ENCODE peak calls at places on chromosomes 12 and 14, in four cellular contexts. One of them, this sample, is unnamed.

GRCh38 chr14:103522028-103522581 is 525 bp downstream of the CKB start:
- DNase-seq in breast epithelium: no peak
- DNase-seq in sigmoid colon: peak
- DNase-seq in H1: no peak
- DNase-seq in this sample: peak

GRCh38 chr14:37720131-37720530 is 124.7 kb downstream of the TTC6 start:
- DNase-seq in sigmoid colon: no peak
- DNase-seq in H1: no peak
- DNase-seq in breast epithelium: no peak
- DNase-seq in this sample: no peak

GRCh38 chr12:42641231-42641630 is 51.7 kb upstream of the PRICKLE1 start:
- DNase-seq in breast epithelium: no peak
- DNase-seq in sigmoid colon: no peak
- DNase-seq in H1: no peak
- DNase-seq in this sample: no peak

GRCh38 chr14:69107407-69108003 is 45.4 kb downstream of the DCAF5 start:
- DNase-seq in H1: no peak
- DNase-seq in sigmoid colon: no peak
- DNase-seq in breast epithelium: peak
- DNase-seq in this sample: no peak

GRCh38 chr14:53668861-53669260 is 287.8 kb downstream of the BMP4 start:
- DNase-seq in H1: no peak
- DNase-seq in sigmoid colon: no peak
- DNase-seq in breast epithelium: no peak
- DNase-seq in this sample: no peak

GRCh38 chr14:50452285-50452684 is 55.6 kb upstream of the CDKL1 start:
- DNase-seq in sigmoid colon: no peak
- DNase-seq in H1: no peak
- DNase-seq in breast epithelium: no peak
- DNase-seq in this sample: no peak

GRCh38 chr12:96520767-96521166 is 31.4 kb downstream of the CFAP54 start:
- DNase-seq in sigmoid colon: no peak
- DNase-seq in H1: no peak
- DNase-seq in breast epithelium: no peak
- DNase-seq in this sample: no peak

GRCh38 chr12:54579696-54580333 is 8.6 kb downstream of the PPP1R1A start:
- DNase-seq in H1: peak
- DNase-seq in breast epithelium: peak
- DNase-seq in sigmoid colon: peak
- DNase-seq in this sample: peak

GRCh38 chr12:46152456-46152855 is 116.4 kb downstream of the SLC38A1 start:
- DNase-seq in breast epithelium: no peak
- DNase-seq in sigmoid colon: no peak
- DNase-seq in H1: no peak
- DNase-seq in this sample: no peak

GRCh38 chr12:50221228-50222008 is 54.2 kb upstream of the CERS5 start:
- DNase-seq in sigmoid colon: no peak
- DNase-seq in H1: no peak
- DNase-seq in breast epithelium: no peak
- DNase-seq in this sample: no peak

GRCh38 chr12:93714382-93714781 is 37.2 kb downstream of the CRADD start:
- DNase-seq in sigmoid colon: no peak
- DNase-seq in breast epithelium: no peak
- DNase-seq in H1: no peak
- DNase-seq in this sample: no peak

GRCh38 chr12:67415473-67415872 is 146.3 kb downstream of the CAND1 start:
- DNase-seq in H1: no peak
- DNase-seq in breast epithelium: no peak
- DNase-seq in sigmoid colon: no peak
- DNase-seq in this sample: no peak

GRCh38 chr12:19482036-19482435 is 42.7 kb downstream of the AEBP2 start:
- DNase-seq in breast epithelium: no peak
- DNase-seq in sigmoid colon: no peak
- DNase-seq in H1: no peak
- DNase-seq in this sample: no peak

GRCh38 chr12:3671330-3672112 is 81.4 kb downstream of the CRACR2A start:
- DNase-seq in H1: no peak
- DNase-seq in breast epithelium: no peak
- DNase-seq in sigmoid colon: no peak
- DNase-seq in this sample: no peak

GRCh38 chr12:124456652-124457152 is 110.7 kb downstream of the NCOR2 start:
- DNase-seq in sigmoid colon: peak
- DNase-seq in H1: no peak
- DNase-seq in breast epithelium: no peak
- DNase-seq in this sample: no peak

GRCh38 chr14:51490205-51490604 is 161.5 kb upstream of the FRMD6 start:
- DNase-seq in H1: no peak
- DNase-seq in sigmoid colon: no peak
- DNase-seq in breast epithelium: no peak
- DNase-seq in this sample: no peak

GRCh38 chr12:132439333-132439904 is 50.5 kb upstream of the FBRSL1 start:
- DNase-seq in H1: no peak
- DNase-seq in breast epithelium: no peak
- DNase-seq in sigmoid colon: no peak
- DNase-seq in this sample: no peak

GRCh38 chr12:57093412-57094193 is 4.7 kb downstream of the NAB2 start:
- DNase-seq in H1: no peak
- DNase-seq in breast epithelium: peak
- DNase-seq in sigmoid colon: peak
- DNase-seq in this sample: peak

GRCh38 chr12:116319851-116320621 is 42.5 kb upstream of the MED13L start:
- DNase-seq in sigmoid colon: peak
- DNase-seq in breast epithelium: peak
- DNase-seq in H1: no peak
- DNase-seq in this sample: no peak

GRCh38 chr14:35122696-35123387 is 490 bp downstream of the PRORP start:
- DNase-seq in sigmoid colon: no peak
- DNase-seq in breast epithelium: no peak
- DNase-seq in H1: no peak
- DNase-seq in this sample: no peak

GRCh38 chr12:26239508-26240328 is 44.3 kb downstream of the SSPN start:
- DNase-seq in H1: no peak
- DNase-seq in breast epithelium: peak
- DNase-seq in sigmoid colon: peak
- DNase-seq in this sample: peak

GRCh38 chr14:84453541-84453940 is 1076.4 kb upstream of the FLRT2 start:
- DNase-seq in breast epithelium: no peak
- DNase-seq in sigmoid colon: no peak
- DNase-seq in H1: no peak
- DNase-seq in this sample: no peak

GRCh38 chr14:64114166-64114565 is 180.0 kb downstream of the ESR2 start:
- DNase-seq in H1: no peak
- DNase-seq in sigmoid colon: no peak
- DNase-seq in breast epithelium: no peak
- DNase-seq in this sample: no peak

GRCh38 chr12:70823182-70823976 is 97.2 kb downstream of the PTPRR start:
- DNase-seq in sigmoid colon: no peak
- DNase-seq in breast epithelium: no peak
- DNase-seq in H1: no peak
- DNase-seq in this sample: no peak

GRCh38 chr14:66009104-66009503 is 477.1 kb upstream of the CCDC196 start:
- DNase-seq in sigmoid colon: no peak
- DNase-seq in H1: no peak
- DNase-seq in breast epithelium: no peak
- DNase-seq in this sample: no peak

GRCh38 chr12:67592228-67593011 is 56.1 kb upstream of the DYRK2 start:
- DNase-seq in sigmoid colon: no peak
- DNase-seq in H1: no peak
- DNase-seq in breast epithelium: no peak
- DNase-seq in this sample: no peak

GRCh38 chr12:110741795-110742717 is 635 bp downstream of the PPP1CC start:
- DNase-seq in sigmoid colon: peak
- DNase-seq in H1: no peak
- DNase-seq in breast epithelium: no peak
- DNase-seq in this sample: peak

GRCh38 chr12:132471011-132471857 is 18.7 kb upstream of the FBRSL1 start:
- DNase-seq in breast epithelium: no peak
- DNase-seq in sigmoid colon: no peak
- DNase-seq in H1: no peak
- DNase-seq in this sample: no peak

GRCh38 chr14:104895786-104896642 is 28.7 kb upstream of the PLD4 start:
- DNase-seq in breast epithelium: no peak
- DNase-seq in sigmoid colon: peak
- DNase-seq in H1: no peak
- DNase-seq in this sample: peak

GRCh38 chr14:101135796-101136742 is 232.5 kb upstream of the RTL1 start:
- DNase-seq in breast epithelium: no peak
- DNase-seq in sigmoid colon: no peak
- DNase-seq in H1: no peak
- DNase-seq in this sample: no peak

GRCh38 chr12:132151145-132151765 is 7.0 kb downstream of the NOC4L start:
- DNase-seq in sigmoid colon: no peak
- DNase-seq in breast epithelium: no peak
- DNase-seq in H1: no peak
- DNase-seq in this sample: peak

GRCh38 chr12:22541496-22541895 is 2.8 kb downstream of the C2CD5 start:
- DNase-seq in sigmoid colon: no peak
- DNase-seq in breast epithelium: no peak
- DNase-seq in H1: no peak
- DNase-seq in this sample: no peak

GRCh38 chr12:26789731-26790644 is 43.0 kb downstream of the ITPR2 start:
- DNase-seq in breast epithelium: no peak
- DNase-seq in H1: no peak
- DNase-seq in sigmoid colon: no peak
- DNase-seq in this sample: no peak

GRCh38 chr14:83006071-83006670 is 1472.5 kb upstream of the SEL1L start:
- DNase-seq in sigmoid colon: no peak
- DNase-seq in H1: no peak
- DNase-seq in breast epithelium: no peak
- DNase-seq in this sample: no peak

GRCh38 chr12:102234599-102234998 is 37.0 kb upstream of the PMCH start:
- DNase-seq in sigmoid colon: no peak
- DNase-seq in breast epithelium: no peak
- DNase-seq in H1: no peak
- DNase-seq in this sample: no peak
- TF ChIP-seq CTCF in sigmoid colon: no peak
- TF ChIP-seq CTCF in breast epithelium: no peak
- TF ChIP-seq CTCF in H1: no peak
- TF ChIP-seq CTCF in this sample: peak

DNA sequence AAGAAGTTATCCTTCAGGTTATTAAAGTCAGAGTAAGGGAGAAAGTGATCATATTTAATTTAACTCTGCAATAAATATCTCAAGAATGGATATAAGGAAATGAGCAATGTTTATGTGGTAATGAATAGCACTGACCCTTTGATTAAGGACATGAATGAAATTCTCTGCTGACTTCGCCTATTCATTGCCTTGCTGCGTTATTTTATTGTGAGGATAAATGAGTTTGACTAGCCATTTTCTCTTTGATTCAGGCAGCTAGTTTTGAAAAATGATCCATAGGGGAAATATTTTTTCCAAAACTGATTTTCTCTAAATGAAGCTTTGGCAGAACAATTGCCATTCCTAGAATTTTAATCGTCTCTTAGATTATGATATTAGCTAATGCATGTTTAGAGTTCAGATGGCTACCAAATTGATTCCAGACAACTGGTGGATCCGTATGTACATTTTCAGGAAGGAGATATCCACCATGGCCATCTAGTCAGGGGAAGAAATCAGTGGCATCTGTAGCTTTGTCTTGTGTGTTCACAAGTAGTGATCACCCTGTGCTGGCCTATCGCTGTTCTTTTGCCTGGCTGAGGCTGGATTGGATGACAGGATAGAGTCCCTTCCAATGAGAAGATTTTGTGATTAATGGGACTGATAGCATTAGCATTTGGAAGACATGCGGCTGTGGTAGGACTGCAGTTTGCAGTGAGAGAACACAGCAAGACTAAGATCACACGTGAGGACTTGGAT is 302.3 kb upstream of the RGS6 start:
- DNase-seq in sigmoid colon: no peak
- DNase-seq in H1: no peak
- DNase-seq in breast epithelium: no peak
- DNase-seq in this sample: no peak
- TF ChIP-seq POLR2AphosphoS5 in sigmoid colon: no peak
- TF ChIP-seq POLR2AphosphoS5 in H1: no peak
- TF ChIP-seq POLR2AphosphoS5 in breast epithelium: no peak
- TF ChIP-seq POLR2AphosphoS5 in this sample: no peak

GRCh38 chr14:73758392-73759182 is 44.4 kb upstream of the PNMA1 start:
- DNase-seq in breast epithelium: peak
- DNase-seq in H1: no peak
- DNase-seq in sigmoid colon: peak
- DNase-seq in this sample: peak
- TF ChIP-seq CTCF in breast epithelium: no peak
- TF ChIP-seq CTCF in H1: peak
- TF ChIP-seq CTCF in sigmoid colon: peak
- TF ChIP-seq CTCF in this sample: peak

GRCh38 chr14:29278301-29278700 is 511.7 kb downstream of the FOXG1 start:
- DNase-seq in H1: no peak
- DNase-seq in breast epithelium: no peak
- DNase-seq in sigmoid colon: no peak
- DNase-seq in this sample: no peak

GRCh38 chr14:29273513-29273912 is 506.9 kb downstream of the FOXG1 start:
- DNase-seq in sigmoid colon: no peak
- DNase-seq in H1: no peak
- DNase-seq in breast epithelium: no peak
- DNase-seq in this sample: no peak

GRCh38 chr14:29271669-29272068 is 505.1 kb downstream of the FOXG1 start:
- DNase-seq in sigmoid colon: no peak
- DNase-seq in breast epithelium: no peak
- DNase-seq in H1: no peak
- DNase-seq in this sample: no peak

GRCh38 chr14:29274890-29275651 is 508.5 kb downstream of the FOXG1 start:
- DNase-seq in breast epithelium: no peak
- DNase-seq in H1: no peak
- DNase-seq in sigmoid colon: no peak
- DNase-seq in this sample: no peak
- TF ChIP-seq POLR2AphosphoS5 in breast epithelium: no peak
- TF ChIP-seq POLR2AphosphoS5 in H1: no peak
- TF ChIP-seq POLR2AphosphoS5 in sigmoid colon: no peak
- TF ChIP-seq POLR2AphosphoS5 in this sample: no peak

GRCh38 chr14:58297762-58298476 is 436 bp upstream of the ARID4A start:
- DNase-seq in sigmoid colon: peak
- DNase-seq in H1: peak
- DNase-seq in breast epithelium: peak
- DNase-seq in this sample: peak
- TF ChIP-seq CTCF in sigmoid colon: no peak
- TF ChIP-seq CTCF in H1: no peak
- TF ChIP-seq CTCF in breast epithelium: no peak
- TF ChIP-seq CTCF in this sample: no peak

GRCh38 chr12:104718581-104718980 is 239.5 kb downstream of the SLC41A2 start:
- DNase-seq in H1: no peak
- DNase-seq in sigmoid colon: no peak
- DNase-seq in breast epithelium: no peak
- DNase-seq in this sample: no peak
- TF ChIP-seq POLR2AphosphoS5 in H1: no peak
- TF ChIP-seq POLR2AphosphoS5 in sigmoid colon: no peak
- TF ChIP-seq POLR2AphosphoS5 in breast epithelium: no peak
- TF ChIP-seq POLR2AphosphoS5 in this sample: no peak